ENCODE peak calls at places on chromosomes 1 and 21, in ten cellular contexts. S is GM23338; V is GM23248; T is effector memory CD4-positive, alpha-beta T cell; U is cardiac muscle cell; M is GM12878; F is suprapubic skin; E is heart right ventricle; I is right lobe of liver; X is RWPE1. K is an unnamed sample.

GRCh38 chr1:205368478-205368877 is 11.8 kb upstream of the KLHDC8A start:
- DNase-seq in T (no peak), I (no peak), F (no peak), X (no peak), E (no peak), M (no peak), U (no peak), V (no peak), S (no peak), K (no peak)

GRCh38 chr1:56355918-56356317 is 223.4 kb downstream of the PLPP3 start:
- DNase-seq in I (no peak), E (no peak), F (no peak), X (no peak), M (no peak), V (no peak), S (no peak), T (no peak), U (no peak), K (no peak)

GRCh38 chr1:241270016-241270415 is 87.0 kb downstream of the RGS7 start:
- DNase-seq in X (no peak), I (no peak), M (no peak), V (no peak), T (no peak), F (no peak), E (no peak), S (no peak), U (no peak), K (no peak)

GRCh38 chr1:92953491-92953890 is 7.8 kb downstream of the DIPK1A start:
- DNase-seq in M (no peak), U (no peak), V (no peak), F (no peak), E (no peak), X (no peak), I (no peak), T (no peak), S (no peak), K (no peak)

GRCh38 chr1:152912471-152912870 is 4.1 kb downstream of the IVL start:
- DNase-seq in V (no peak), I (no peak), E (no peak), F (no peak), U (no peak), M (no peak), T (no peak), X (no peak), S (no peak), K (no peak)

GRCh38 chr1:219126267-219126862 is 47.3 kb upstream of the LYPLAL1 start:
- DNase-seq in U (no peak), I (no peak), T (no peak), X (no peak), S (no peak), E (peak), F (no peak), V (peak), M (no peak), K (no peak)

GRCh38 chr21:42366292-42367010 is at the start of gene TFF1:
- DNase-seq in X (no peak), M (no peak), I (no peak), U (no peak), E (no peak), T (no peak), V (peak), S (no peak), F (no peak), K (no peak)

GRCh38 chr1:86981482-86982311 is 67.3 kb downstream of the HS2ST1 start:
- DNase-seq in M (no peak), I (no peak), F (no peak), S (no peak), V (no peak), X (no peak), U (no peak), E (no peak), T (no peak), K (no peak)

GRCh38 chr1:56472860-56473259 is 106.5 kb downstream of the PLPP3 start:
- DNase-seq in S (no peak), M (peak), F (no peak), I (no peak), T (no peak), U (no peak), X (no peak), V (no peak), E (no peak), K (no peak)

GRCh38 chr1:4126731-4127594 is 226.9 kb upstream of the C1orf174 start:
- DNase-seq in T (no peak), X (no peak), V (no peak), M (no peak), E (no peak), I (no peak), S (no peak), U (no peak), F (no peak), K (no peak)

GRCh38 chr1:84382127-84382526 is 16.2 kb upstream of the DNASE2B start:
- DNase-seq in V (no peak), I (no peak), E (no peak), F (no peak), T (no peak), U (no peak), M (no peak), S (no peak), X (no peak), K (no peak)

GRCh38 chr1:84379781-84380180 is 18.5 kb upstream of the DNASE2B start:
- DNase-seq in U (no peak), I (no peak), E (no peak), X (no peak), M (no peak), S (no peak), V (no peak), F (no peak), T (no peak), K (no peak)

GRCh38 chr1:84377480-84378095 is 20.7 kb upstream of the DNASE2B start:
- DNase-seq in F (no peak), X (no peak), V (peak), E (peak), S (no peak), U (no peak), I (no peak), M (no peak), T (no peak), K (no peak)

GRCh38 chr1:84375965-84376910 is 22.0 kb upstream of the DNASE2B start:
- DNase-seq in M (no peak), F (no peak), I (no peak), X (no peak), T (no peak), V (peak), U (no peak), E (no peak), S (no peak), K (no peak)

DNA sequence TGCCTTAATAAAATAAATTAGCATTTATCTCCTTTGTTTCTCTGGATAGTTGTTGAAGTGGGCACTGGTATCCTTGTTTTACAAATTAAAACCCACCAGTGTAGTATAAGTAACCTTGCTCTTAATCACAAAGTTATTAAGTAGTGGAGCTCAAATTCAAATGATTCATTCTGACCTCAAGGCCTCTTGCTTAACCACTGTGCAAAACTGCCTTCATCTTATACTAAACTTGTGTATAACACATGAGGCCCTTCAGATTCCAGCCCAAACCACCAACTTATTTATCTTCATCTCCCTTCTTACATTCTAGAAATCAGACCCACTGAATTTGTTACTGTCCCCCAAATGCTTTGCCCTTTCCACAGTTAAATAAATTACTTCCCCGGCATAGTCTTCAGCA is 19.2 kb upstream of the DNASE2B start:
- DNase-seq in T (no peak), M (no peak), V (peak), F (no peak), E (no peak), I (no peak), X (no peak), S (no peak), U (no peak), K (no peak)
- H3K27ac ChIP-seq in T (no peak), M (no peak), V (peak), F (no peak), E (no peak), I (no peak), X (no peak), S (no peak), U (no peak), K (no peak)

DNA sequence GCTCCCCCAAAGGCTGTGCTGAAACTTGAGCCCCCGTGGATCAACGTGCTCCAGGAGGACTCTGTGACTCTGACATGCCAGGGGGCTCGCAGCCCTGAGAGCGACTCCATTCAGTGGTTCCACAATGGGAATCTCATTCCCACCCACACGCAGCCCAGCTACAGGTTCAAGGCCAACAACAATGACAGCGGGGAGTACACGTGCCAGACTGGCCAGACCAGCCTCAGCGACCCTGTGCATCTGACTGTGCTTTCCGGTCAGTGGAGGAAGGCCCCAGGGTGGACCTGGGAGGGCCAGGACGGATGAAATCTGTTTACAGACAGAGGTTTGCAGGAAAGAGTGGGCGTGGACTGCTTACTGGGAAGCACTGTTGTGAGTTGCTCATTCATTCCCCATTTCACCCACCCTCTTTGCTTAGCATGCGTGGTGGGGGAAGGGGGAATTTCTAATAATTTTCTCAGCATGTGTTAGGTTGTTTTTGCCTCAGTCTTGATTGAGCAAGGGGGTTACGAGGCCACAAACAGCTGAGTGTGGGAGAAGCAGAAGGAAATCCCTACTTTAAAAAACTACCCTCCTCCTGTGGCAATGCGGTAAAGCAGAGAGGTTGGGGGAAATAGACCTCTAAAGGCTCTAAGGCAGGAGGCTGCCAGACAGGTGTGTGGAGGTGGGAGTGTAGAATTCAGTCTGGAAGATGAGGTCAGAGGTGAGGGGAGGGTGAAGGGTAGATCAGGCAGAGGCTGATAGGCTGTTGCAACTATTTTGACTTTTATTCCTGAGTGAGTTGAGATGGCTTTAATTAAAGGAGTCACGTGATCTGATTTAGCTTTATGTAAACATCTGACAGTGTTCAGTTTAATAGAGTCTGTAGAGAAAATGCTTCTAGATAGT is 1.3 kb downstream of the FCGR2A start:
- DNase-seq in U (no peak), I (peak), T (no peak), E (peak), M (no peak), S (peak), X (no peak), V (peak), F (no peak), K (no peak)
- H3K27ac ChIP-seq in U (no peak), I (peak), T (no peak), E (peak), M (no peak), S (no peak), X (no peak), V (no peak), F (no peak), K (no peak)

DNA sequence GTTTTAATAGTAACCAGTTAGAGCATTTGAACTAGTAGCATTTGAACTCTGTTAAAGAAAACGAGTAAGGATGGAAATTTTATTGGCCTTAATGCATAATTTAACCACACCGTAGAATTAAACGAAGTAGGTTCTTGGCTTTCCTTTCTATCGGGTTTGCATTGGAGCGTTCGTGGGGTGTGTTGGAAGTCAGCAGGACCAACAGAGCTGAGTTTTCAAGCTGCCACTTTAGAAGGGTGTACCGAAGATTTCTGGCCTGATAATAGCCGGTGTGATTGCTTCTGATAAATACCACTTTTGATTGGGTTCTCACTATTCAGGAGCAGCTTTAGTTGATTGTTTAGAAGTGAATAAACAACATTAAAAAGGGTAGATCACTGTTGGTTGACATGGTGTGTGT is 1.1 kb downstream of the GPSM2 start:
- DNase-seq in T (no peak), X (no peak), M (no peak), E (no peak), V (peak), I (no peak), S (no peak), U (peak), F (no peak), K (no peak)
- H3K27ac ChIP-seq in T (no peak), X (no peak), M (no peak), E (no peak), V (peak), I (no peak), S (no peak), U (no peak), F (peak), K (peak)

GRCh38 chr1:148372731-148373130 is 110.4 kb downstream of the PPIAL4G start:
- DNase-seq in X (no peak), T (peak), E (no peak), M (no peak), S (no peak), F (no peak), U (no peak), V (peak), I (no peak), K (no peak)
- H3K27ac ChIP-seq in X (no peak), T (peak), E (no peak), M (no peak), S (no peak), F (peak), U (no peak), V (peak), I (no peak), K (peak)

DNA sequence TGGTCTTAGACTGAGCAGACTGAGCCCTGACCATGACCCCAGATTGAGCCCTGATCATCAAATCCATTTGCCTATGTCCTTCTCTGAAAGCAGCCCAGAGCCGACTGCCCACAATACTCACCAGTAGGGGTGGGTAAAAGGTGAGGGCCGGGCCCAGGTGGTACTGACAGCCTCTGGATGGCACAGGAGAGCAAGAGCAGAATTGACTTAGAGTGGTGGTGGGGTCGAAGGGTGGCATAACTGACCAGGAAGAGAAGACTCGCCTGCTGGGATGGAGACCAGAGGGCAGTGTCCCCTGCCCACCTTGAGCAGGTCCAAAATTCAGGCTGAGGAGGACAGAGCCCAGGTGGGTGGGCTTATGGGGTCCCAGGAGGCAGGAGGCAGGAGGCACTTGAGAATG is 161.3 kb upstream of the POU3F1 start:
- DNase-seq in E (no peak), U (no peak), T (no peak), F (no peak), X (no peak), M (no peak), S (no peak), V (no peak), I (no peak), K (no peak)
- H3K27ac ChIP-seq in E (no peak), U (no peak), T (no peak), F (no peak), X (no peak), M (no peak), S (no peak), V (no peak), I (no peak), K (no peak)

DNA sequence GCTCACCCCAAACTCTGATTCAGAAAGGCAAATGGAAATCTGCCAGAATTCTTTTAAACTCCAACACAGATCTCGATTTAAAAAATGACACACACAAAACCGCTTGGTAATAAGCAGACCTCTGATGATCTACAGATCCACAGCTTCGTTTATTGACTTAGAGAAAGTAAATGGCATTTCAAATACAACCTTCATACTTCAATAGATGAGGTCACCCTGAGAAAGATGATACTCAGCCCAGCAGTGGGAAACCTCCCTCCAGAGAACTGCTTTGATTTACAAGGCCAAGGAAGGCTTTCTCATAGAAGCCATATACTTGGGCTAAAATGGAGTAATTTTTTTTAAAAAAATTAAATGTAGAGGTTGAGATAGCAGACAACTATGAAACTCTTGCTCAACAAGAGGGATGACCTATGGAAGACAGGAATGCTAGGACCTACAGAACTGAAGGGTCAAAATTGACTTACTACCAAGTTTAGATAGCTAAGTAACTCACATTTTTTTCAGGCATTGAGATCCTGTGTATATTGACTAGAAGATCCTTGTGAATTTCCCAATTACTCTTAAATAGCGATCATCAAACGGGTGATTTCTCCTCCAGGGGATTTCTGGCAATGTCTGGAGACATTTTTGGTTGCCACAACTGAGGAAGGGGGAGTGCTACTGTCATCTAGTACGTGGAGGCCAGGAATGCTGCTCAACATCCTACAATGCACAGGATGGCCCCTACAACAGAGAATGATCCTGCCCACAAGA is 143.9 kb downstream of the CLIC6 start:
- DNase-seq in U (no peak), I (no peak), S (no peak), E (no peak), V (peak), X (no peak), T (no peak), M (no peak), F (no peak), K (peak)
- H3K27ac ChIP-seq in U (no peak), I (no peak), S (no peak), E (no peak), V (peak), X (peak), T (no peak), M (no peak), F (peak), K (peak)

DNA sequence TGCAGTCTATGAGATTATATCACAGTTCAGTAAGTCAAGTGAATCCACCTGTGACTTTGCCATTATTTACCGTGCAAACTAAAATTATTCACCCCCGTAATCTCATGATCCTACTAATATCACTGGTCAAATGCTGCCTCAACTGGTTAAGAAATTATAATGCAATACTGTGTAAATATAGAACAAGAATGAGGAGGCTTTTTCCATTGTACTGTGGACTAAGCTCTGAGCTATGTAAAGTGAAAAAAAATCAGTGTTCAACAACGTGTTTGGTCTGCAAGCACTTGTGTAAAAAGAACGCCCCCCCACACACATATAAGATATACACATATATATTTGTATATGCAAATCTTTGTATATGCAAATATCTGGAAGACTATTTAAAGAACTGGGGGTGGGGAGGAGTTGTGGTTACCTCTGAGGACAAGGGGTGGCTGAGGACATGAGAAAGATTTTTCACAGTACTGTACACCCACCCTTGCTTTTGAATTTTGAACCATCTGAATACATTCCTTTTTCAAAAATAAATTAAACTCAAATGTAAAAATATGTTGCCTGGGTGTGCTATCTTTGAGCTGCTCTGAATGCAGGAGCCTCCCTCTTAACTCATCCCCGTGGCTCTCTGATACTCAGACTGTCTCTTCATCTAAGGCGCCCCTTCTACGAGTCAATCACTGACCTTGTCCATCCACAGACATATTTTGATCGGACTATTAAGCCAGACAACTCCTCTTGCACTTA is 57.0 kb downstream of the PTP4A2 start:
- DNase-seq in E (no peak), T (no peak), F (no peak), X (no peak), S (no peak), U (no peak), I (no peak), M (no peak), V (peak), K (no peak)
- H3K27ac ChIP-seq in E (peak), T (no peak), F (no peak), X (no peak), S (peak), U (peak), I (peak), M (no peak), V (no peak), K (no peak)

GRCh38 chr1:151362308-151363155 is 10.0 kb downstream of the SELENBP1 start:
- DNase-seq in V (no peak), M (no peak), U (no peak), E (no peak), X (no peak), I (no peak), F (no peak), T (no peak), S (no peak), K (no peak)

GRCh38 chr1:151364996-151365395 is 7.5 kb downstream of the SELENBP1 start:
- DNase-seq in T (no peak), I (no peak), M (no peak), X (no peak), E (no peak), F (no peak), U (no peak), S (peak), V (no peak), K (no peak)

GRCh38 chr1:151356668-151357067 is 9.6 kb upstream of the RFX5 start:
- DNase-seq in X (no peak), I (no peak), V (no peak), U (no peak), S (no peak), M (no peak), F (no peak), E (no peak), T (no peak), K (no peak)

GRCh38 chr1:151361883-151362282 is 10.6 kb downstream of the SELENBP1 start:
- DNase-seq in M (no peak), S (no peak), T (no peak), U (no peak), V (no peak), X (no peak), I (no peak), E (no peak), F (no peak), K (no peak)
- H3K27ac ChIP-seq in M (no peak), S (no peak), T (no peak), U (no peak), V (no peak), X (no peak), I (no peak), E (no peak), F (no peak), K (no peak)

GRCh38 chr1:18929686-18930085 is 26.8 kb downstream of the IFFO2 start:
- DNase-seq in V (peak), E (no peak), X (no peak), T (no peak), F (no peak), M (no peak), I (no peak), S (no peak), U (no peak), K (no peak)

GRCh38 chr1:18932387-18932786 is 24.1 kb downstream of the IFFO2 start:
- DNase-seq in U (no peak), S (no peak), X (peak), F (no peak), I (no peak), M (no peak), E (no peak), T (no peak), V (peak), K (no peak)

GRCh38 chr1:18934205-18935000 is 22.1 kb downstream of the IFFO2 start:
- DNase-seq in M (no peak), I (no peak), E (no peak), T (no peak), X (no peak), U (no peak), S (no peak), F (no peak), V (no peak), K (no peak)

GRCh38 chr1:18932879-18933278 is 23.6 kb downstream of the IFFO2 start:
- DNase-seq in X (no peak), I (no peak), S (no peak), V (no peak), M (no peak), T (no peak), U (no peak), E (no peak), F (no peak), K (no peak)

GRCh38 chr1:18931731-18932130 is 24.7 kb downstream of the IFFO2 start:
- DNase-seq in F (no peak), M (no peak), U (no peak), E (no peak), T (no peak), S (no peak), V (no peak), X (no peak), I (no peak), K (no peak)
- H3K27ac ChIP-seq in F (no peak), M (no peak), U (no peak), E (no peak), T (no peak), S (no peak), V (no peak), X (peak), I (no peak), K (no peak)